ENCODE peak calls at places on chromosomes 5 and 9, in seven cellular contexts. T, H, X, B, A, S and R are unnamed samples.

GRCh38 chr9:37200572-37201005 is 80.2 kb downstream of the ZCCHC7 start:
- DNase-seq in X (peak), A (no peak), H (no peak), B (no peak), T (peak), S (no peak), R (no peak)

GRCh38 chr9:112433715-112434392 is 52.8 kb upstream of the KIAA1958 start:
- DNase-seq in T (no peak), H (no peak), B (no peak), S (no peak), X (no peak), A (no peak), R (no peak)

GRCh38 chr5:146675700-146676099 is 159.7 kb upstream of the GPR151 start:
- DNase-seq in S (no peak), X (no peak), A (no peak), H (no peak), B (no peak), T (no peak), R (no peak)

GRCh38 chr5:113293613-113294340 is 141.0 kb downstream of the TSSK1B start:
- DNase-seq in B (no peak), H (peak), T (peak), X (peak), A (no peak), S (peak), R (peak)

GRCh38 chr5:111158105-111158744 is 66.0 kb upstream of the CAMK4 start:
- DNase-seq in A (peak), X (peak), S (peak), T (peak), B (peak), H (peak), R (peak)

GRCh38 chr5:128195316-128195715 is 111.8 kb downstream of the SLC12A2 start:
- DNase-seq in T (no peak), H (no peak), A (no peak), B (no peak), X (no peak), S (no peak), R (no peak)

GRCh38 chr5:68420476-68421344 is 205.2 kb downstream of the PIK3R1 start:
- DNase-seq in H (peak), T (no peak), S (no peak), X (no peak), A (no peak), B (peak), R (no peak)

GRCh38 chr5:175223336-175223735 is 220.6 kb downstream of the DRD1 start:
- DNase-seq in T (no peak), H (no peak), X (no peak), A (no peak), S (no peak), B (no peak), R (no peak)

GRCh38 chr9:31683126-31683525 is 701.3 kb upstream of the ACO1 start:
- DNase-seq in H (no peak), T (no peak), S (no peak), A (no peak), B (no peak), X (peak), R (no peak)

GRCh38 chr5:151578326-151579025 is 12.7 kb downstream of the FAT2 start:
- DNase-seq in A (no peak), X (no peak), B (no peak), T (no peak), S (no peak), H (no peak), R (no peak)

GRCh38 chr5:134526483-134527155 is 1.1 kb downstream of the JADE2 start:
- DNase-seq in X (no peak), H (peak), A (peak), S (peak), T (no peak), B (peak), R (peak)

GRCh38 chr5:74556631-74557595 is 83.6 kb downstream of the ENC1 start:
- DNase-seq in T (peak), X (no peak), S (no peak), H (no peak), A (no peak), B (no peak), R (no peak)

GRCh38 chr5:153551537-153552079 is 61.1 kb downstream of the GRIA1 start:
- DNase-seq in X (peak), H (no peak), A (no peak), T (peak), B (no peak), S (no peak), R (no peak)

GRCh38 chr9:98877211-98877730 is 66.4 kb upstream of the COL15A1 start:
- DNase-seq in S (no peak), X (no peak), B (no peak), T (no peak), A (no peak), H (no peak), R (no peak)

GRCh38 chr9:126986506-126986951 is 71.9 kb downstream of the RALGPS1 start:
- DNase-seq in T (no peak), H (no peak), X (peak), S (no peak), B (peak), A (no peak), R (no peak)

GRCh38 chr5:65209341-65209740 is 272.4 kb downstream of the ADAMTS6 start:
- DNase-seq in X (peak), T (peak), B (no peak), A (no peak), S (no peak), H (no peak), R (no peak)

GRCh38 chr9:89277454-89277853 is 33.5 kb upstream of the CKS2 start:
- DNase-seq in X (peak), S (no peak), H (no peak), T (peak), A (peak), B (peak), R (no peak)

GRCh38 chr5:133602829-133603380 is 9.4 kb downstream of the FSTL4 start:
- DNase-seq in T (no peak), X (no peak), A (no peak), B (no peak), S (no peak), H (no peak), R (no peak)

GRCh38 chr5:66820630-66821207 is 224.5 kb downstream of the MAST4 start:
- DNase-seq in X (no peak), B (no peak), T (no peak), A (no peak), H (no peak), S (no peak), R (no peak)

GRCh38 chr9:4277531-4277991 is 22.3 kb downstream of the GLIS3 start:
- DNase-seq in A (no peak), T (peak), B (no peak), S (no peak), H (no peak), X (no peak), R (no peak)

GRCh38 chr9:35907732-35908483 is 1.4 kb upstream of the SPAAR start:
- DNase-seq in A (no peak), T (peak), B (peak), H (peak), S (no peak), X (peak), R (peak)

GRCh38 chr9:133740891-133741290 is 2.7 kb upstream of the SARDH start:
- DNase-seq in A (no peak), H (no peak), B (no peak), S (no peak), X (no peak), T (no peak), R (peak)

GRCh38 chr9:88418715-88419540 is 30.7 kb downstream of the SPIN1 start:
- DNase-seq in S (peak), X (no peak), H (no peak), T (no peak), A (no peak), B (no peak), R (no peak)

GRCh38 chr5:36029914-36030313 is 36.8 kb downstream of the UGT3A2 start:
- DNase-seq in X (no peak), B (no peak), H (no peak), A (no peak), S (no peak), T (no peak), R (no peak)

GRCh38 chr9:120474579-120475243 is 105.3 kb downstream of the CDK5RAP2 start:
- DNase-seq in H (no peak), A (no peak), S (no peak), B (no peak), X (peak), T (peak), R (no peak)

GRCh38 chr5:112006721-112007120 is 249.7 kb upstream of the NREP start:
- DNase-seq in X (peak), T (peak), S (no peak), B (no peak), H (no peak), A (no peak), R (no peak)

GRCh38 chr9:111992523-111992922 is 95.9 kb downstream of the UGCG start:
- DNase-seq in T (peak), H (no peak), A (no peak), X (peak), B (no peak), S (peak), R (no peak)

GRCh38 chr5:53490747-53491146 is 10.3 kb downstream of the FST start:
- DNase-seq in T (peak), S (no peak), H (no peak), B (no peak), A (no peak), X (peak), R (no peak)

GRCh38 chr9:105050296-105050695 is 122.3 kb upstream of the ABCA1 start:
- DNase-seq in B (no peak), A (no peak), X (no peak), S (no peak), H (no peak), T (no peak), R (no peak)

GRCh38 chr9:16262467-16263261 is 607.8 kb downstream of the BNC2 start:
- DNase-seq in B (no peak), X (peak), H (no peak), S (no peak), A (no peak), T (no peak), R (no peak)